ENCODE peak calls at places on chromosome 15, in four cellular contexts. J is OCI-LY7, Q is aorta, M is tibial artery. K is an unnamed sample. For H3K36me3 and H3K9me3, the result is how much of the 10 kb centered on the place peaks cover.

GRCh38 chr15:45544266-45545023 is 21.9 kb upstream of the SLC30A4 start:
- DNase-seq in Q (no peak), M (no peak), J (peak), K (no peak)

GRCh38 chr15:81312790-81313543 is 11.0 kb downstream of the STARD5 start:
- DNase-seq in J (no peak), M (peak), Q (peak), K (peak)

GRCh38 chr15:94097567-94097966 is 133.8 kb upstream of the MCTP2 start:
- DNase-seq in M (no peak), J (no peak), Q (no peak), K (no peak)

GRCh38 chr15:69751147-69751546 is 298.5 kb downstream of the RPLP1 start:
- DNase-seq in J (no peak), M (no peak), Q (no peak), K (no peak)

GRCh38 chr15:63288342-63288741 is 10.9 kb downstream of the APH1B start:
- DNase-seq in J (no peak), Q (no peak), M (no peak), K (no peak)

GRCh38 chr15:29936353-29937049 is 114.2 kb upstream of the TJP1 start:
- DNase-seq in M (no peak), Q (no peak), J (no peak), K (no peak)

GRCh38 chr15:48566669-48567068 is 78.8 kb downstream of the FBN1 start:
- DNase-seq in Q (no peak), J (no peak), M (no peak), K (no peak)

GRCh38 chr15:39205081-39205480 is 375.8 kb upstream of the THBS1 start:
- DNase-seq in Q (no peak), J (no peak), M (no peak), K (no peak)

GRCh38 chr15:55588070-55588817 is at the start of gene PYGO1:
- DNase-seq in Q (peak), J (no peak), M (peak), K (peak)

GRCh38 chr15:75727031-75727531 is 14.4 kb upstream of the CSPG4 start:
- DNase-seq in J (no peak), M (peak), Q (peak), K (no peak)

GRCh38 chr15:69940441-69940785 is 157.3 kb downstream of the TLE3 start:
- DNase-seq in J (no peak), Q (no peak), M (no peak), K (no peak)

GRCh38 chr15:57914350-57915055 is 151.0 kb downstream of the ALDH1A2 start:
- DNase-seq in J (no peak), Q (no peak), M (no peak), K (no peak)

GRCh38 chr15:68145706-68146105 is 59.4 kb downstream of the CALML4 start:
- DNase-seq in Q (no peak), M (no peak), J (no peak), K (no peak)

GRCh38 chr15:35673093-35673573 is 127.2 kb upstream of the DPH6 start:
- DNase-seq in M (no peak), J (no peak), Q (no peak), K (no peak)

GRCh38 chr15:60941448-60941847 is 287.7 kb downstream of the RORA start:
- DNase-seq in Q (no peak), M (no peak), J (no peak), K (no peak)

GRCh38 chr15:85624241-85624855 is 170.4 kb downstream of the KLHL25 start:
- DNase-seq in Q (no peak), M (no peak), J (no peak), K (no peak)

GRCh38 chr15:42674472-42674871 is 62.5 kb downstream of the CDAN1 start:
- DNase-seq in J (no peak), M (no peak), Q (no peak), K (no peak)

GRCh38 chr15:72782993-72783562 is 480 bp downstream of the ADPGK start:
- DNase-seq in M (peak), Q (peak), J (peak), K (peak)

GRCh38 chr15:77526582-77527163 is 106.0 kb downstream of the HMG20A start:
- DNase-seq in J (no peak), M (no peak), Q (peak), K (no peak)

GRCh38 chr15:48112242-48112641 is 8.5 kb upstream of the SLC24A5 start:
- DNase-seq in Q (no peak), J (peak), M (no peak), K (no peak)

GRCh38 chr15:70854669-70854976 is 666 bp upstream of the LARP6 start:
- DNase-seq in M (no peak), Q (no peak), J (no peak), K (no peak)

GRCh38 chr15:98085003-98085639 is 124.6 kb downstream of the ARRDC4 start:
- DNase-seq in Q (no peak), J (peak), M (peak), K (no peak)

GRCh38 chr15:63277044-63277892 is at the start of gene APH1B:
- DNase-seq in J (peak), M (peak), Q (peak), K (peak)

GRCh38 chr15:101406796-101407195 is 82.7 kb downstream of the PCSK6 start:
- DNase-seq in Q (no peak), M (no peak), J (no peak), K (no peak)

GRCh38 chr15:101051291-101052030 is 132.3 kb downstream of the LRRK1 start:
- DNase-seq in J (no peak), M (no peak), Q (no peak), K (no peak)

GRCh38 chr15:58487724-58488120 is 55.9 kb downstream of the LIPC start:
- DNase-seq in Q (no peak), M (no peak), J (no peak), K (no peak)

GRCh38 chr15:60004019-60004845 is at the start of gene FOXB1:
- DNase-seq in Q (no peak), J (no peak), M (no peak), K (no peak)

GRCh38 chr15:90571063-90571541 is 41.4 kb downstream of the CRTC3 start:
- DNase-seq in Q (peak), M (peak), J (peak), K (peak)
- H3K4me3 ChIP-seq in Q (no peak), M (no peak), J (no peak), K (peak)

GRCh38 chr15:90643301-90643632 is 73.9 kb upstream of the BLM start:
- DNase-seq in Q (no peak), M (no peak), J (no peak), K (no peak)

GRCh38 chr15:90642464-90643300 is 74.5 kb upstream of the BLM start:
- DNase-seq in J (peak), M (no peak), Q (no peak), K (no peak)

GRCh38 chr15:90641581-90642463 is 75.3 kb upstream of the BLM start:
- DNase-seq in Q (no peak), M (no peak), J (no peak), K (no peak)

GRCh38 chr15:90638963-90639362 is 78.2 kb upstream of the BLM start:
- DNase-seq in M (no peak), J (no peak), Q (no peak), K (no peak)

GRCh38 chr15:90640862-90641261 is 76.3 kb upstream of the BLM start:
- DNase-seq in Q (no peak), M (no peak), J (no peak), K (no peak)
- H3K36me3 ChIP-seq in Q (under half), M (half or more), J (under half), K (half or more)

DNA sequence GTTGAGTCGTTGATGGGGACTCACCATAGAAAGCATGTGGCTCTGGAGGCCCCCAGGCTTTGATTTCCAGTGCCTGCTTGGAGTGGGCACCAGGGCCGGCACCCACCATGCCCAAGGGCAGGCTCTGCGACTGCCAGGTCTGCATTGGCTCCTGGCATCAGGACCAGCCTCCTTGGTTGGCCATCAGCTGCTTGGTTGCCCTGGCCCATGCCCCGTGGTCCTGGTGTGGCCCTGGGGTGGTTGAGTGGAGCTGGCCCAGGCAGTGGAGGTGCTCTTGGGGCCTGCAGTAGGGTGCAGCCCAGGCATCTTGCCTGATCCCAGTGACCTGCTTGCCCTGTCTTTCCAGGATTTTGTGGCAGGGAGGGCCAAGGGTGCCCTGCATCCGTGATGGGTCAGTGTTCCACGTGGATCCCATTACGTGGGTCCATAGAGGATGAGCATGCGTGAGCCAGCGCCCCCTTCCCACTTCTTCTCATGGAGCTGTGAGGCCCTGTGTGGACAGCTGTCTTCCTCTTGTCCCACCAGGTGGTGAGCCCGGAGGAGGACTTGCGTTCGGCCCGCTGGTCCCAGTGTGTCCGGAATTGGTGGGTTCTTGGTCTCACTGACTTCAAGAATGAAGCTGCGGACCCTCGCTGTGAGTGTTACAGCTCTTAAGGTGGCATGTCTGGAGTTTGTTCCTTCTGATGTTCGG is 187.0 kb downstream of the UBE3A start:
- DNase-seq in M (no peak), Q (peak), J (no peak), K (peak)
- H3K9me3 ChIP-seq in M (half or more), Q (under half), J (under half), K (half or more)

DNA sequence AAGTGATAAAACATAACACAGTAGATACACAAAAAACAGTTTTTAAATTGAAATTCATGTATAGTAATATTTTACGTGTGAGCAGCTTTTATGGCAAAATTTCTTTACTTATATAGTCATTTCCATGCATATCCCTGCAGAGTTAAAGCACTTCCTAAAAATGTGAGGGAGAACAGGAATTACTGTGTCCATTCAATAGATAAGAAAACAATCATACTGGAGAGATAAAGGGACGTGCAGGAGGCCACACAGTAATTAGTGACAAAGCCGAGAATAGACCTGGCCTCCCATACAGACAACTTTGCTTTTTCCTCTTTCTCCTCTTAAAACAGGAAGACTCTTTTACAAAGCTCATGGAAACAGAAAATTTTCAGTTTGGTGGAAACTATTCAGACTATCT is 247.5 kb downstream of the CDIN1 start:
- DNase-seq in Q (no peak), M (no peak), J (no peak), K (no peak)
- H3K4me3 ChIP-seq in Q (no peak), M (no peak), J (no peak), K (no peak)

GRCh38 chr15:66777596-66778313 is 75.7 kb downstream of the SMAD6 start:
- DNase-seq in J (no peak), Q (peak), M (no peak), K (no peak)

GRCh38 chr15:66777054-66777453 is 75.0 kb downstream of the SMAD6 start:
- DNase-seq in M (no peak), J (no peak), Q (peak), K (no peak)

GRCh38 chr15:66778716-66779115 is 76.7 kb downstream of the SMAD6 start:
- DNase-seq in M (no peak), J (no peak), Q (no peak), K (no peak)

GRCh38 chr15:66779331-66780009 is 77.4 kb downstream of the SMAD6 start:
- DNase-seq in M (no peak), Q (no peak), J (no peak), K (no peak)

GRCh38 chr15:66778314-66778665 is 76.3 kb downstream of the SMAD6 start:
- DNase-seq in J (no peak), M (no peak), Q (no peak), K (no peak)
- H3K36me3 ChIP-seq in J (under half), M (under half), Q (under half), K (under half)

GRCh38 chr15:26757156-26757555 is 15.7 kb downstream of the GABRB3 start:
- DNase-seq in J (no peak), M (no peak), Q (no peak), K (no peak)
- H3K9me3 ChIP-seq in J (under half), M (under half), Q (under half), K (under half)

GRCh38 chr15:90956551-90957104 is 1.9 kb downstream of the RCCD1 start:
- DNase-seq in Q (peak), M (peak), J (peak), K (peak)

GRCh38 chr15:90957791-90958190 is 3.1 kb downstream of the RCCD1 start:
- DNase-seq in M (no peak), J (no peak), Q (no peak), K (no peak)

GRCh38 chr15:90959028-90959595 is 4.4 kb downstream of the RCCD1 start:
- DNase-seq in J (no peak), Q (no peak), M (no peak), K (no peak)

GRCh38 chr15:90955911-90956310 is 1.2 kb downstream of the RCCD1 start:
- DNase-seq in M (no peak), J (peak), Q (no peak), K (no peak)

GRCh38 chr15:90957105-90957790 is 2.6 kb downstream of the RCCD1 start:
- DNase-seq in M (no peak), J (no peak), Q (no peak), K (no peak)
- H3K4me3 ChIP-seq in M (peak), J (no peak), Q (peak), K (peak)